ENCODE peak calls at places on chromosomes 11 and 22, in six cellular contexts. V, W, M, H, N and R are unnamed samples.

GRCh38 chr22:16974298-16975084 is 33.5 kb downstream of the GAB4 start:
- DNase-seq in V (no peak), W (no peak), M (no peak), H (no peak), N (no peak), R (no peak)

GRCh38 chr11:313787-314547 is at the start of gene IFITM1:
- DNase-seq in V (no peak), W (no peak), M (no peak), H (peak), N (no peak), R (no peak)

GRCh38 chr11:83602116-83602515 is 315.9 kb upstream of the CCDC90B start:
- DNase-seq in V (no peak), W (no peak), M (no peak), H (no peak), N (no peak), R (no peak)

GRCh38 chr11:130391692-130392091 is 36.7 kb downstream of the ADAMTS8 start:
- DNase-seq in V (no peak), W (no peak), M (no peak), H (no peak), N (no peak), R (no peak)

GRCh38 chr11:86360775-86361395 is 13.8 kb upstream of the CCDC81 start:
- DNase-seq in V (no peak), W (no peak), M (no peak), H (no peak), N (no peak), R (no peak)

GRCh38 chr11:69125861-69126260 is 29.9 kb upstream of the SMIM38 start:
- DNase-seq in V (no peak), W (no peak), M (no peak), H (no peak), N (no peak), R (no peak)

GRCh38 chr11:75816561-75817239 is 1.7 kb downstream of the UVRAG start:
- DNase-seq in V (no peak), W (no peak), M (no peak), H (no peak), N (no peak), R (no peak)

GRCh38 chr22:28538922-28539321 is 140.7 kb downstream of the TTC28 start:
- DNase-seq in V (no peak), W (no peak), M (no peak), H (no peak), N (no peak), R (no peak)

GRCh38 chr11:70790671-70791300 is 392.5 kb downstream of the CTTN start:
- DNase-seq in V (no peak), W (no peak), M (no peak), H (no peak), N (no peak), R (no peak)

GRCh38 chr11:14642873-14643696 is 519 bp upstream of the PDE3B start:
- DNase-seq in V (no peak), W (no peak), M (no peak), H (no peak), N (peak), R (no peak)

GRCh38 chr11:59053387-59053786 is 32.7 kb upstream of the GLYATL1B start:
- DNase-seq in V (peak), W (peak), M (no peak), H (peak), N (peak), R (no peak)

GRCh38 chr22:29060251-29060650 is 1.4 kb downstream of the C22orf31 start:
- DNase-seq in V (no peak), W (no peak), M (no peak), H (no peak), N (no peak), R (no peak)

GRCh38 chr11:112635338-112635737 is 325.9 kb upstream of the NCAM1 start:
- DNase-seq in V (no peak), W (no peak), M (no peak), H (no peak), N (no peak), R (no peak)

GRCh38 chr22:32409977-32410376 is 2.1 kb downstream of the RTCB start:
- DNase-seq in V (no peak), W (no peak), M (no peak), H (no peak), N (no peak), R (no peak)

GRCh38 chr22:23781065-23781464 is 5.7 kb upstream of the SMARCB1 start:
- DNase-seq in V (no peak), W (no peak), M (peak), H (no peak), N (no peak), R (no peak)

GRCh38 chr11:72975778-72976520 is 161.7 kb downstream of the ATG16L2 start:
- DNase-seq in V (no peak), W (no peak), M (no peak), H (no peak), N (no peak), R (peak)

GRCh38 chr22:48250286-48250895 is 1487.9 kb downstream of the TBC1D22A start:
- DNase-seq in V (no peak), W (no peak), M (no peak), H (no peak), N (no peak), R (no peak)

GRCh38 chr11:19345848-19346681 is 105.3 kb upstream of the E2F8 start:
- DNase-seq in V (peak), W (peak), M (peak), H (no peak), N (peak), R (no peak)

GRCh38 chr22:27754247-27754887 is 47.2 kb downstream of the MN1 start:
- DNase-seq in V (no peak), W (no peak), M (no peak), H (peak), N (peak), R (peak)

GRCh38 chr22:30572840-30573593 is 1.4 kb downstream of the GAL3ST1 start:
- DNase-seq in V (no peak), W (no peak), M (peak), H (no peak), N (no peak), R (peak)